ENCODE peak calls at places on chromosomes 12 and 14, in five cellular contexts. B, G, I, Q and R are unnamed samples.

GRCh38 chr14:72782817-72783216 is 111.1 kb downstream of the DPF3 start:
- DNase-seq in B (no peak), G (no peak), I (no peak), Q (no peak), R (no peak)

GRCh38 chr12:18955594-18955993 is 173.9 kb upstream of the PLEKHA5 start:
- DNase-seq in B (no peak), G (no peak), I (peak), Q (no peak), R (peak)

GRCh38 chr14:36579573-36580140 is 2.8 kb downstream of the NKX2-8 start:
- DNase-seq in B (no peak), G (no peak), I (no peak), Q (no peak), R (no peak)

GRCh38 chr12:16603265-16603915 is 2.6 kb downstream of the LMO3 start:
- DNase-seq in B (no peak), G (no peak), I (no peak), Q (no peak), R (no peak)

GRCh38 chr14:71739273-71739990 is 192.8 kb upstream of the RGS6 start:
- DNase-seq in B (no peak), G (no peak), I (peak), Q (no peak), R (no peak)

GRCh38 chr12:87930033-87930432 is 99.2 kb downstream of the C12orf50 start:
- DNase-seq in B (no peak), G (no peak), I (peak), Q (no peak), R (peak)

GRCh38 chr14:69259176-69259530 is 805 bp upstream of the GALNT16 start:
- DNase-seq in B (no peak), G (no peak), I (no peak), Q (no peak), R (no peak)

GRCh38 chr12:106058256-106059182 is 80.2 kb downstream of the NUAK1 start:
- DNase-seq in B (no peak), G (no peak), I (peak), Q (no peak), R (peak)

GRCh38 chr12:55629058-55629841 is 7.4 kb upstream of the OR10P1 start:
- DNase-seq in B (no peak), G (no peak), I (peak), Q (no peak), R (peak)

GRCh38 chr12:92107094-92107493 is 38.6 kb downstream of the BTG1 start:
- DNase-seq in B (no peak), G (no peak), I (no peak), Q (no peak), R (no peak)

GRCh38 chr14:93527076-93527692 is 96.4 kb downstream of the UNC79 start:
- DNase-seq in B (no peak), G (no peak), I (peak), Q (no peak), R (no peak)

GRCh38 chr12:57521475-57522018 is 1.1 kb upstream of the MBD6 start:
- DNase-seq in B (peak), G (peak), I (peak), Q (no peak), R (no peak)
- H3K4me3 ChIP-seq in B (peak), G (peak), I (peak), Q (no peak), R (no peak)

DNA sequence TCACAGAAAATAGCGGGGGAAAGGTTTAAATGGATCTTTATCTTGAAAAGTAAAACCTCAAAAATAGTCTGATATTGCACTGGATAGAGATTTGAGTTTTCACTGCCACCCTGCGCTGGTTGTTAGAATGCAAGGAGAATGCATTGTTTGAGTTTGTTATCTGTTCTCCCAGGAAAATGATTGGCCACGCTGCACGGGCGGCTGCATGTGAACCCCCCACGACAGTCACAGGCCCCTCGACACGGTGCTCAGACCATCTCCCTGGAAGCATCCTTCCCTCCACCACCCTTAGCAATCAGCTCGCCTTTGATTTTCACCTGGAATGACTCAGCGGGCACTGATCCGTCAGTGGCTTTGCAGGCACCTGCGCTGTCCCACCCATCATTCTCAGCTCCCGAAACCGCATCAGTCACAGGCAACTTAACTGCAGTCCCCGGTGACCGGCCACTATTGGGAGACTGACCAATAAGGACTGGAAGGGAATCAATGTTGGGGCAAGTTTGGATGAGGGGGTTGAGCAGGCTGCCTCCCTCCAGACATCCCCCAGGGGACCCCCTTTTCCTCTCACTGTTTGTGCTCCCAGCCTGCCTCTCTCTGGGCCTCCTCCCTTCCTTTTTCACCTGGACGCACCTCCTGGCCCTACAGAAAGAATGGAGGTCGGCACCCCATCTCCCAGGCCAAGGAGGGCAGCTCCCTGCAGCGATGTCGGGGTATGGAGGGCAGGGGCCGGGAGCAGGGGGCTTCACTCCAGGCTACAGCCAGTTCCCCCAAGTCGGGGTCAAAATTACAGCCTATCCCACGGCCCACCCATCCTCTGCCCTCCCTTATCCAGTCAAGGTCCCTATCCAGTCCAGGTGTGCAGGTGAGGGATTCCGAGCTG is 28.5 kb upstream of the C14orf180 start:
- DNase-seq in B (peak), G (peak), I (no peak), Q (no peak), R (no peak)
- H3K4me3 ChIP-seq in B (no peak), G (no peak), I (no peak), Q (no peak), R (no peak)

DNA sequence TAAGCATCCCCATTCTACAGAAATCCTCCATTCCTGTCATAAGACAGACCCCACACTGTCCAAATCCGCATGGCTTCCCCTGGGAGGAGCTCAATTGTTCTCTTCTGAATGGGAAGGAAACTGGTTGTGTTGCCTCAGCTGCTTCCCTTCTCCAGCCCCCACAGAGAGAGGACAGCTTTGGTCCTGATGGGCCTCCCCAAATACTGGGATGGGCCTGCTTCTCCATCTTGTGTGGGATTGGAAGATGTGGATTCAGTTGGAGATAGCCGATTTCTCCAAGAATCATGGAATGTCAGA is 40.3 kb downstream of the IGF1 start:
- DNase-seq in B (no peak), G (no peak), I (no peak), Q (no peak), R (no peak)
- H3K4me3 ChIP-seq in B (no peak), G (no peak), I (no peak), Q (no peak), R (no peak)

DNA sequence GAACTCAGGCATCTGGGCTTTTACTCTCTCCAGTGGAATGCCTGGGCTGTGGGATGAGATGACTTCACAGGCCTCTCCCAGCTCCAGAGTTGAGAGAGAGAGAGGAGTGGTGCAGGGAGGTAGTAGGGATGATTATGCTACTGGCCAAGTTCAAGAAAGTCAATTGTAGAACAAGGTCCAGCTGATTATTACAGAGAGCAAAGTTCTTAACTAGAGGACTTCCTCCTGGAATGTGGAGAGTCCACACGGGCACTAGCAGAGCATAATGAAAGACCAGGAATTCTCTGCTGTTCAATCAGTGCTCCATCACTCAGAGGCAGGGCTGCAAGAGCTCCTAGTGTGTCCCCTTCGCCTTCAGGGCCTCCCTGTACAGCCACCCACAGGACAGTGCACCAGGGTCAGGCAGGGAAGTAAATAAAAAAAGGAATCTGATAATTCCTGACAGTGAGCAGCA is 651 bp upstream of the EMP1 start:
- DNase-seq in B (no peak), G (peak), I (peak), Q (no peak), R (no peak)
- H3K4me3 ChIP-seq in B (peak), G (no peak), I (peak), Q (no peak), R (no peak)

DNA sequence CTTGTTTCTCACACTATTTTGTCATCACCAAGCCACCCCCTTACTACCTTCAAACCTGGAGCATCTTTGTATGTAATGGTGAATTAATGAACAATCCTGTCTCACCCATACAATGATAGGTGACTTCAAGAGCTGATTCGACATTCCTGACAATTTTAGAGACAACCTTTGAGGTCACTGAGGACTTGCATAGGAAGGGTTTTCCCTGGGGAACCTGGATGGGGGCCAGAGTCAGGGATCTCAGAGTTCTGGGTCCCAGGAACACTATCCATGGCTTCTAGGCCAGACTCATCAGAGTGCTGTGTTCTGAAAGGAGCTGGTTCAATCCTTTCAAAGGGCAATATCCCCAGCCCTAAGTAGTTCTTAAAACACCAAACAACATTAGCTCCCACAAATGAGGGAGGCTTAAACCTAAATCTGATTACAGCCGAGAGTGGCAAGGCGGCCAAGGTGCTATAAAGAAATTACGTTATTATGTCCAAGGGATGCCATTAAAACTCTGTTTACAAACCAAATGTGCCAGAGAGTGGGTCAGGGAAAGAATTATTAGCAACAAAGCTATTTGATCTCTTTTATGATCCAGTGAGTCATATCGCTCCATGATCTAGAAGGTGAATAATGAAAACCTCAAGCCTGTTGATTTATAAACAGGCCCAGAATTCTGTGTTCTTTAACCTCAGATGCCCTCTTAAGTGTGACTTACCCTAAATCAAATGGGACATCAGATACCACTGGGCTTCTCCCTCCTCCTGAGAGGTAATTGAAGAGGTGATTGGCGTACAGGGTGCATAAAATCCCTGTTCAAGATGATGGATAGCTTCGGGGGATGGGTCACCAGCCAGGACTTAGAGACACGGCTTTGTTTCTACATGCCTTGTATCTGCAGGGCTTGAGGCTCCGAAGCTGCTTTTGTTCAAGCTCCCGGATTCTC is 230.2 kb upstream of the TBX3 start:
- DNase-seq in B (no peak), G (no peak), I (peak), Q (no peak), R (no peak)
- H3K4me3 ChIP-seq in B (no peak), G (no peak), I (no peak), Q (no peak), R (no peak)

GRCh38 chr12:124694846-124695497 is 127.6 kb upstream of the NCOR2 start:
- DNase-seq in B (no peak), G (peak), I (peak), Q (no peak), R (peak)
- H3K4me3 ChIP-seq in B (no peak), G (no peak), I (no peak), Q (no peak), R (no peak)

DNA sequence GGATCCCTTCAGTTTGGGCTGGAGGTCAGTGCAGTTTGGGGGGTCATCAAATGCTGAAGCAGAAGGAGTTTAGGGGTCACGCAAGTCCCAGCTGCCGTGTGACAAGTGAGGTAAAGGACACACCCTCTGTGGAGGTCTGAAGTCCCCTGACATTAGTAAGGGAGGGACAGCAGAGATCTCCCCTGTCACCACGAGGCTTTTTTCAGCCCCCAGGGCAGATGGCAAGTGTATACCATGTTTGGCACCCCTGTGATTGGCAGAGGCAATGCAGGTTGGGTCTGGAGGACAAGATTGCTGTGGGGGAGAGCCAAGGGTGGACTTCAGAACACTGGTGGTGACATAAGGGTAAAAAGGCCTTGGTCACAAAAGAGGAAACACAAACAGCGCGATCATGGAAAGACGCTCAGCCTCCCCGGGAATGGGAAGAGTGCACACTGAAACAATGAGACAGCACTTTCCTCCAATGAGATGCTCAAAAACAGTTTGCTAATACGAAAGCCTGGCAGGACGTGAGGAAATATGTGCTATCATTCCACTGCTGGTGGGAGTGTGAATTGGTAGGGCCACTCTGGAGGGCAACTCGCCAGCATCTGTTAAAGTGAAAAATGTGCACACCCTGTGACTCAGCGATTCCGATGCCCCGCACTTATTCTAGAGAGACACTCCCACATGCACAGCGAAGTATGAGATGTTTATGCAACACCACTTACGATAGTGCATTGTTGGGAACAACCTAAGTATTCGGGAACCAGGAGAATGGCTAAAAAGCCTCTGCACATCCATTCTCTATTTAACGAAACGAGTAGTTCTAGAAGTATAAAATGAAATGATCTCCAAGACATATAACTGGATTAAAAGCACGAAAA is 14.4 kb upstream of the CD27 start:
- DNase-seq in B (peak), G (peak), I (peak), Q (no peak), R (peak)
- H3K4me3 ChIP-seq in B (peak), G (peak), I (peak), Q (no peak), R (peak)

GRCh38 chr14:106174206-106174605 is 647.8 kb downstream of the TMEM121 start:
- DNase-seq in B (no peak), G (no peak), I (no peak), Q (peak), R (no peak)
- H3K4me3 ChIP-seq in B (no peak), G (no peak), I (no peak), Q (no peak), R (no peak)

GRCh38 chr12:111034148-111034910 is 114.0 kb upstream of the MYL2 start:
- DNase-seq in B (no peak), G (no peak), I (peak), Q (no peak), R (no peak)
- H3K4me3 ChIP-seq in B (no peak), G (no peak), I (no peak), Q (no peak), R (no peak)